ENCODE peak calls at places on chromosomes 4 and X, in five cellular contexts. One of them, this sample, is unnamed.

GRCh38 chrX:500481-501010 is 113.8 kb upstream of the PPP2R3B start:
- DNase-seq in mammary epithelial cell: no peak
- DNase-seq in epithelial cell of esophagus: no peak
- DNase-seq in fibroblast of lung: no peak
- DNase-seq in CD4-positive, alpha-beta memory T cell: no peak
- DNase-seq in this sample: no peak

GRCh38 chrX:52979568-52979967 is 21.2 kb upstream of the FAM156A start:
- DNase-seq in mammary epithelial cell: no peak
- DNase-seq in CD4-positive, alpha-beta memory T cell: no peak
- DNase-seq in epithelial cell of esophagus: no peak
- DNase-seq in fibroblast of lung: peak
- DNase-seq in this sample: no peak

GRCh38 chr4:40281099-40281498 is 54.0 kb upstream of the CHRNA9 start:
- DNase-seq in epithelial cell of esophagus: no peak
- DNase-seq in mammary epithelial cell: no peak
- DNase-seq in fibroblast of lung: no peak
- DNase-seq in CD4-positive, alpha-beta memory T cell: no peak
- DNase-seq in this sample: no peak

GRCh38 chrX:11533211-11533651 is 132.5 kb downstream of the ARHGAP6 start:
- DNase-seq in epithelial cell of esophagus: peak
- DNase-seq in fibroblast of lung: peak
- DNase-seq in CD4-positive, alpha-beta memory T cell: no peak
- DNase-seq in mammary epithelial cell: peak
- DNase-seq in this sample: peak

GRCh38 chr4:164931551-164932324 is 45.7 kb downstream of the TRIM61 start:
- DNase-seq in fibroblast of lung: no peak
- DNase-seq in epithelial cell of esophagus: no peak
- DNase-seq in CD4-positive, alpha-beta memory T cell: no peak
- DNase-seq in mammary epithelial cell: peak
- DNase-seq in this sample: no peak

GRCh38 chrX:46381630-46382029 is 163.6 kb downstream of the ZNF674 start:
- DNase-seq in fibroblast of lung: no peak
- DNase-seq in mammary epithelial cell: peak
- DNase-seq in epithelial cell of esophagus: peak
- DNase-seq in CD4-positive, alpha-beta memory T cell: no peak
- DNase-seq in this sample: no peak

GRCh38 chr4:8362483-8362882 is 78.0 kb downstream of the ACOX3 start:
- DNase-seq in mammary epithelial cell: peak
- DNase-seq in fibroblast of lung: no peak
- DNase-seq in CD4-positive, alpha-beta memory T cell: no peak
- DNase-seq in epithelial cell of esophagus: peak
- DNase-seq in this sample: no peak

GRCh38 chrX:69263421-69263820 is 98.2 kb upstream of the PJA1 start:
- DNase-seq in epithelial cell of esophagus: no peak
- DNase-seq in fibroblast of lung: no peak
- DNase-seq in CD4-positive, alpha-beta memory T cell: no peak
- DNase-seq in mammary epithelial cell: no peak
- DNase-seq in this sample: no peak

GRCh38 chrX:130110379-130111219 is at the start of gene ELF4:
- DNase-seq in fibroblast of lung: peak
- DNase-seq in mammary epithelial cell: peak
- DNase-seq in epithelial cell of esophagus: peak
- DNase-seq in CD4-positive, alpha-beta memory T cell: peak
- DNase-seq in this sample: peak

GRCh38 chrX:39852496-39852895 is 245.3 kb downstream of the BCOR start:
- DNase-seq in CD4-positive, alpha-beta memory T cell: no peak
- DNase-seq in mammary epithelial cell: no peak
- DNase-seq in epithelial cell of esophagus: no peak
- DNase-seq in fibroblast of lung: no peak
- DNase-seq in this sample: no peak

GRCh38 chrX:9431281-9431680 is 33.6 kb upstream of the TBL1X start:
- DNase-seq in fibroblast of lung: no peak
- DNase-seq in CD4-positive, alpha-beta memory T cell: no peak
- DNase-seq in mammary epithelial cell: no peak
- DNase-seq in epithelial cell of esophagus: peak
- DNase-seq in this sample: no peak

GRCh38 chr4:84968936-84969335 is 2.4 kb upstream of the WDFY3 start:
- DNase-seq in mammary epithelial cell: no peak
- DNase-seq in fibroblast of lung: no peak
- DNase-seq in CD4-positive, alpha-beta memory T cell: no peak
- DNase-seq in epithelial cell of esophagus: no peak
- DNase-seq in this sample: no peak

GRCh38 chrX:141924293-141924692 is 20.6 kb downstream of the MAGEC1 start:
- DNase-seq in epithelial cell of esophagus: no peak
- DNase-seq in mammary epithelial cell: no peak
- DNase-seq in fibroblast of lung: peak
- DNase-seq in CD4-positive, alpha-beta memory T cell: no peak
- DNase-seq in this sample: no peak

GRCh38 chr4:63106600-63106999 is 1302.7 kb downstream of the TECRL start:
- DNase-seq in mammary epithelial cell: no peak
- DNase-seq in CD4-positive, alpha-beta memory T cell: no peak
- DNase-seq in fibroblast of lung: no peak
- DNase-seq in epithelial cell of esophagus: no peak
- DNase-seq in this sample: no peak

GRCh38 chr4:88690355-88690754 is 7.3 kb downstream of the NAP1L5 start:
- DNase-seq in epithelial cell of esophagus: peak
- DNase-seq in fibroblast of lung: peak
- DNase-seq in CD4-positive, alpha-beta memory T cell: no peak
- DNase-seq in mammary epithelial cell: peak
- DNase-seq in this sample: no peak

GRCh38 chr4:156830356-156830755 is 141.2 kb downstream of the PDGFC start:
- DNase-seq in fibroblast of lung: peak
- DNase-seq in epithelial cell of esophagus: peak
- DNase-seq in mammary epithelial cell: peak
- DNase-seq in CD4-positive, alpha-beta memory T cell: no peak
- DNase-seq in this sample: no peak

GRCh38 chr4:140061194-140061593 is 92.8 kb downstream of the MAML3 start:
- DNase-seq in epithelial cell of esophagus: no peak
- DNase-seq in fibroblast of lung: peak
- DNase-seq in mammary epithelial cell: no peak
- DNase-seq in CD4-positive, alpha-beta memory T cell: no peak
- DNase-seq in this sample: no peak

GRCh38 chr4:70575964-70576363 is 16.1 kb upstream of the AMBN start:
- DNase-seq in mammary epithelial cell: no peak
- DNase-seq in epithelial cell of esophagus: no peak
- DNase-seq in CD4-positive, alpha-beta memory T cell: no peak
- DNase-seq in fibroblast of lung: no peak
- DNase-seq in this sample: no peak

GRCh38 chr4:83691998-83692397 is 156.1 kb downstream of the GPAT3 start:
- DNase-seq in CD4-positive, alpha-beta memory T cell: no peak
- DNase-seq in fibroblast of lung: no peak
- DNase-seq in mammary epithelial cell: peak
- DNase-seq in epithelial cell of esophagus: peak
- DNase-seq in this sample: no peak

GRCh38 chr4:150934022-150934421 is 81.1 kb downstream of the LRBA start:
- DNase-seq in CD4-positive, alpha-beta memory T cell: no peak
- DNase-seq in epithelial cell of esophagus: no peak
- DNase-seq in fibroblast of lung: no peak
- DNase-seq in mammary epithelial cell: no peak
- DNase-seq in this sample: no peak

GRCh38 chrX:107710617-107711391 is 64.8 kb downstream of the TSC22D3 start:
- DNase-seq in fibroblast of lung: peak
- DNase-seq in epithelial cell of esophagus: peak
- DNase-seq in mammary epithelial cell: peak
- DNase-seq in CD4-positive, alpha-beta memory T cell: peak
- DNase-seq in this sample: peak

GRCh38 chrX:149683966-149684730 is 27.7 kb upstream of the MAGEA11 start:
- DNase-seq in epithelial cell of esophagus: no peak
- DNase-seq in fibroblast of lung: peak
- DNase-seq in mammary epithelial cell: no peak
- DNase-seq in CD4-positive, alpha-beta memory T cell: no peak
- DNase-seq in this sample: no peak

GRCh38 chrX:149682031-149682430 is 29.8 kb upstream of the MAGEA11 start:
- DNase-seq in fibroblast of lung: no peak
- DNase-seq in CD4-positive, alpha-beta memory T cell: no peak
- DNase-seq in mammary epithelial cell: no peak
- DNase-seq in epithelial cell of esophagus: no peak
- DNase-seq in this sample: no peak

GRCh38 chrX:149687991-149688390 is 23.9 kb upstream of the MAGEA11 start:
- DNase-seq in epithelial cell of esophagus: peak
- DNase-seq in CD4-positive, alpha-beta memory T cell: no peak
- DNase-seq in fibroblast of lung: no peak
- DNase-seq in mammary epithelial cell: no peak
- DNase-seq in this sample: no peak

DNA sequence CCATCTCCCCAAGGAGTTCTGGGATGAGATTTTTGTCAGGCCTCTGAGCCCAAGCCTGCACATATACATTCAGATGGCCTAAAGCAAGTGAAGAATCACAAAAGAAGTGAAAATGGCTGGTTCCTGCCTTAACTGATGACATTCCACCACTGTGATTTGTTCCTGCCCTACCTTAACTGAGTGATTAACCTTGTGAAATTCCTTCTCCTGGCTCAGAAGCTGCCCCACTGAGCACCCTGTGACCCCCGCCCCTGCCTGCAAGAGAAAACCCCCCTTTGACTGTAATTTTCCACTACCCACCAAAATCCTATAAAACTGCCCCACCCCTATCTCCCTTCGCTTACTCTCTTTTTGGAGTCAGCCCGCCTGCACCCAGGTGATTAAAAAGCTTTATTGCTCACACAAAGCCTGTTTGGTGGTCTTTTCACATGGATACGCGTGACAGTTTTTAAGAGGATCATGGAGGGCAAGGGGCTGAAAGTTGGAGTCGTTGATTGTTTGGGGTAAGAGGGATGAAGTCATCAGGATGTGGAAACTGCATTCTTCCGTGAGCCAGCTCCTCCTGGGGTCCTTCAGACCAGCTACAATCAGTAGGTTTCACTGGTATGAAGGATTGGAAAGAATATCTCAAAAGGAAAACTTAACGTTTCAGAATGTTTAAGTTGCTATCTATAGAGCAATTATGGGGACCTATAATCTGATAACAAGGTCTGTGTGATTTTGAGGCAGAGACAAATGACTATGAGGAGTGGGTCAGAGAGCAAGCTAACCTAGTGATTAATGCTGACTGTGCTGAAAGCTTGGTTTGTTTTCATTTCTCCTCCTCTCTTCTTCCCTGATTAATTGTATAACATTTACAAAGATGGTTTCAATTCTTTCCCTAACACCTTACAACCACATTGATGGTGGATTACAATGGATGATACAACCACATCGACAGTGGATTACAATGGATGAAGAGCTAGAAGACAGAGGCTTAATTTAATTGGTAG is 28.6 kb upstream of the MAGEA11 start:
- DNase-seq in CD4-positive, alpha-beta memory T cell: no peak
- DNase-seq in fibroblast of lung: no peak
- DNase-seq in mammary epithelial cell: no peak
- DNase-seq in epithelial cell of esophagus: no peak
- DNase-seq in this sample: no peak
- H3K4me3 ChIP-seq in CD4-positive, alpha-beta memory T cell: no peak
- H3K4me3 ChIP-seq in fibroblast of lung: no peak
- H3K4me3 ChIP-seq in mammary epithelial cell: no peak
- H3K4me3 ChIP-seq in epithelial cell of esophagus: no peak
- H3K4me3 ChIP-seq in this sample: no peak

DNA sequence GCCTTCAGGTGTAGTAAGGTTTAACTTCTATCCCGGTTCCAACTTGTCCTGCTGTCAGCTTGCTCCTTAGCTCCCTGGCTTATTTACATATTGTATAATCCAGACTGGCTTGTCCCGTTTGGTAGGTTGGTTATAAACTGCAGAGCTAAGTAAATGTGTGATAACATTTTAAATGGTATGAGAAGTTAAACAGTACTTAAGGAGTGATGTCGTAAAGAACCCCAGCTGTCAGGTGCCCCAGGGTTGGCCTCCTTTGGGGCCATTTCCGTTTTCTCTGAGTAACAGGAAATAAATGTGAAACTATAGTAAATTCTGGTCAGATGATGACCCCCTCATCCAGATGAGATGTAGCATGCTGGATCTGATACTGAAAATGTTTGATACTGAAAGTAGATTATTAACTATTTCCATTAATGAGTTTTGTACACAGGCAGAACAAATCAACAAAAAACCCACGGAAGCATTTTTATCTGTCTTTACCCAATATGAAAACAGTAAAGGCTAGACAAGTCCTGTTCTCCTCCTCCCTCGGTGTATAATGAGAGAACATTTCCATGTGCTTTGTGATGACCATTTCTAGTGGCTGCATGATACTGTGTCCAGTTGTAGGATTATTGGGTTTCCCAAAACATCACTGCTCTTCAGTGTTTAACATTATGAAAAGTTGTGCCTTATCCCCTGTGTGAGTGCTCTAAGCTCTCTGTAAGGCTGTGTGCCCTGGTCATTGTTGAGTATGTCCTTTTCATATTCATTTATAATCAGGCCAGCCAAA is 22.4 kb downstream of the GAB1 start:
- DNase-seq in CD4-positive, alpha-beta memory T cell: peak
- DNase-seq in epithelial cell of esophagus: peak
- DNase-seq in mammary epithelial cell: peak
- DNase-seq in fibroblast of lung: peak
- DNase-seq in this sample: no peak
- H3K4me3 ChIP-seq in CD4-positive, alpha-beta memory T cell: no peak
- H3K4me3 ChIP-seq in epithelial cell of esophagus: no peak
- H3K4me3 ChIP-seq in mammary epithelial cell: no peak
- H3K4me3 ChIP-seq in fibroblast of lung: no peak
- H3K4me3 ChIP-seq in this sample: no peak

GRCh38 chr4:158769175-158769831 is 477 bp downstream of the FNIP2 start:
- DNase-seq in fibroblast of lung: peak
- DNase-seq in epithelial cell of esophagus: peak
- DNase-seq in CD4-positive, alpha-beta memory T cell: peak
- DNase-seq in mammary epithelial cell: peak
- DNase-seq in this sample: peak

GRCh38 chr4:158766419-158767044 is 2.3 kb upstream of the FNIP2 start:
- DNase-seq in epithelial cell of esophagus: no peak
- DNase-seq in fibroblast of lung: no peak
- DNase-seq in mammary epithelial cell: no peak
- DNase-seq in CD4-positive, alpha-beta memory T cell: no peak
- DNase-seq in this sample: no peak

GRCh38 chr4:158768577-158769174 is at the start of gene FNIP2:
- DNase-seq in CD4-positive, alpha-beta memory T cell: peak
- DNase-seq in fibroblast of lung: peak
- DNase-seq in mammary epithelial cell: peak
- DNase-seq in epithelial cell of esophagus: peak
- DNase-seq in this sample: peak

GRCh38 chr4:158771776-158772175 is 3.0 kb downstream of the FNIP2 start:
- DNase-seq in mammary epithelial cell: no peak
- DNase-seq in CD4-positive, alpha-beta memory T cell: no peak
- DNase-seq in fibroblast of lung: no peak
- DNase-seq in epithelial cell of esophagus: no peak
- DNase-seq in this sample: no peak

GRCh38 chr4:158770671-158771070 is 1.8 kb downstream of the FNIP2 start:
- DNase-seq in epithelial cell of esophagus: no peak
- DNase-seq in mammary epithelial cell: no peak
- DNase-seq in CD4-positive, alpha-beta memory T cell: no peak
- DNase-seq in fibroblast of lung: no peak
- DNase-seq in this sample: no peak
- H3K4me3 ChIP-seq in epithelial cell of esophagus: no peak
- H3K4me3 ChIP-seq in mammary epithelial cell: no peak
- H3K4me3 ChIP-seq in CD4-positive, alpha-beta memory T cell: no peak
- H3K4me3 ChIP-seq in fibroblast of lung: no peak
- H3K4me3 ChIP-seq in this sample: no peak

DNA sequence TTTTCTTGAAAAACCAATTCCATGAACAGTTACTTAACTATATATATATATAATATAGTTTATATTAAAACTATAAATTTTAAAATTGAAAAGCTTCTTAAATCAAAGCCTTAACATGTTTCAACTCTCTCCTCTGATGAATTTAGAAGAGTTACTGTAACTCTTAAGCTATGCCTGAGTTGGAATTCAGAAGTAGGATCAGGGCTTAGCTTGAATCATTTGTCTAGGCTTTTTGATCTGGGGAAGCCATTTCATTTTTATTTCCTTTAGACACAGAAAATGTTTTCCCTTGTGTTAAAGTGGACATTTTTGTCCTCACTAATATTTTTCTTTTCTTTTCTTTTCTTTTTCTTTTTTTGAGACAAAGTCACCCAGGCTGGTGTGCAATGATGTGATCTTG is 40.4 kb upstream of the PDLIM5 start:
- DNase-seq in mammary epithelial cell: no peak
- DNase-seq in epithelial cell of esophagus: no peak
- DNase-seq in CD4-positive, alpha-beta memory T cell: no peak
- DNase-seq in fibroblast of lung: no peak
- DNase-seq in this sample: no peak
- H3K4me3 ChIP-seq in mammary epithelial cell: no peak
- H3K4me3 ChIP-seq in epithelial cell of esophagus: no peak
- H3K4me3 ChIP-seq in CD4-positive, alpha-beta memory T cell: no peak
- H3K4me3 ChIP-seq in fibroblast of lung: no peak
- H3K4me3 ChIP-seq in this sample: no peak

This sample was measured in CD8-positive, alpha-beta memory T cell.